ENCODE peak calls at places on chromosome 10, in ten cellular contexts. One of them, this sample, is unnamed.

GRCh38 chr10:132790934-132791829 is 5.2 kb upstream of the NKX6-2 start:
- DNase-seq in HTR-8/SVneo: no peak
- DNase-seq in Daoy: no peak
- DNase-seq in AML-193: no peak
- DNase-seq in HFFc6: no peak
- DNase-seq in SHP77 treated with DMSO at 0.1 percent for 48 hours: no peak
- DNase-seq in LoVo: no peak
- DNase-seq in fibroblast of the conjunctiva: no peak
- DNase-seq in NCI-H1417: no peak
- DNase-seq in cerebellum: no peak
- DNase-seq in this sample: no peak

GRCh38 chr10:121984463-121984862 is 4.5 kb upstream of the TACC2 start:
- DNase-seq in fibroblast of the conjunctiva: no peak
- DNase-seq in SHP77 treated with DMSO at 0.1 percent for 48 hours: no peak
- DNase-seq in AML-193: no peak
- DNase-seq in HTR-8/SVneo: no peak
- DNase-seq in NCI-H1417: no peak
- DNase-seq in HFFc6: no peak
- DNase-seq in Daoy: no peak
- DNase-seq in LoVo: no peak
- DNase-seq in cerebellum: no peak
- DNase-seq in this sample: no peak

GRCh38 chr10:65377687-65378086 is 1548.1 kb upstream of the LRRTM3 start:
- DNase-seq in NCI-H1417: no peak
- DNase-seq in fibroblast of the conjunctiva: no peak
- DNase-seq in cerebellum: no peak
- DNase-seq in Daoy: no peak
- DNase-seq in HFFc6: no peak
- DNase-seq in LoVo: no peak
- DNase-seq in SHP77 treated with DMSO at 0.1 percent for 48 hours: no peak
- DNase-seq in HTR-8/SVneo: no peak
- DNase-seq in AML-193: no peak
- DNase-seq in this sample: no peak

GRCh38 chr10:92241158-92241500 is 49.7 kb downstream of the CPEB3 start:
- DNase-seq in Daoy: no peak
- DNase-seq in LoVo: peak; percentile 13
- DNase-seq in cerebellum: peak; percentile 50
- DNase-seq in HFFc6: no peak
- DNase-seq in HTR-8/SVneo: no peak
- DNase-seq in fibroblast of the conjunctiva: no peak
- DNase-seq in SHP77 treated with DMSO at 0.1 percent for 48 hours: no peak
- DNase-seq in AML-193: no peak
- DNase-seq in NCI-H1417: peak; percentile 13
- DNase-seq in this sample: no peak

GRCh38 chr10:78777466-78778256 is 291.1 kb upstream of the ZMIZ1 start:
- DNase-seq in fibroblast of the conjunctiva: no peak
- DNase-seq in AML-193: no peak
- DNase-seq in HTR-8/SVneo: no peak
- DNase-seq in HFFc6: peak; percentile 50
- DNase-seq in LoVo: no peak
- DNase-seq in Daoy: no peak
- DNase-seq in NCI-H1417: no peak
- DNase-seq in SHP77 treated with DMSO at 0.1 percent for 48 hours: no peak
- DNase-seq in cerebellum: peak; percentile 24
- DNase-seq in this sample: no peak

GRCh38 chr10:120436431-120437142 is 20.4 kb upstream of the PLPP4 start:
- DNase-seq in cerebellum: no peak
- DNase-seq in AML-193: no peak
- DNase-seq in SHP77 treated with DMSO at 0.1 percent for 48 hours: no peak
- DNase-seq in HFFc6: peak; percentile 63
- DNase-seq in NCI-H1417: no peak
- DNase-seq in Daoy: no peak
- DNase-seq in HTR-8/SVneo: no peak
- DNase-seq in LoVo: no peak
- DNase-seq in fibroblast of the conjunctiva: no peak
- DNase-seq in this sample: no peak

GRCh38 chr10:127148066-127148932 is 48.1 kb downstream of the INSYN2A start:
- DNase-seq in HTR-8/SVneo: peak; percentile 41
- DNase-seq in LoVo: no peak
- DNase-seq in HFFc6: peak; percentile 84
- DNase-seq in NCI-H1417: no peak
- DNase-seq in SHP77 treated with DMSO at 0.1 percent for 48 hours: no peak
- DNase-seq in fibroblast of the conjunctiva: peak; percentile 55
- DNase-seq in cerebellum: no peak
- DNase-seq in AML-193: no peak
- DNase-seq in Daoy: peak; percentile 82
- DNase-seq in this sample: no peak

GRCh38 chr10:46284286-46285229 is 2.2 kb upstream of the ANTXRL start:
- DNase-seq in cerebellum: peak; percentile 68
- DNase-seq in LoVo: peak; percentile 84
- DNase-seq in HTR-8/SVneo: peak; percentile 79
- DNase-seq in NCI-H1417: peak; percentile 86
- DNase-seq in HFFc6: peak; percentile 56
- DNase-seq in Daoy: peak; percentile 89
- DNase-seq in SHP77 treated with DMSO at 0.1 percent for 48 hours: peak; percentile 13
- DNase-seq in AML-193: peak; percentile 68
- DNase-seq in fibroblast of the conjunctiva: peak; percentile 55
- DNase-seq in this sample: no peak

GRCh38 chr10:101032637-101033201 is 1.7 kb downstream of the SFXN3 start:
- DNase-seq in Daoy: peak; percentile 90
- DNase-seq in LoVo: peak; percentile 69
- DNase-seq in AML-193: peak; percentile 71
- DNase-seq in SHP77 treated with DMSO at 0.1 percent for 48 hours: no peak
- DNase-seq in NCI-H1417: no peak
- DNase-seq in HTR-8/SVneo: peak; percentile 78
- DNase-seq in cerebellum: peak; percentile 85
- DNase-seq in HFFc6: peak; percentile 86
- DNase-seq in fibroblast of the conjunctiva: no peak
- DNase-seq in this sample: peak; percentile 24

GRCh38 chr10:121262774-121263406 is 335.4 kb downstream of the FGFR2 start:
- DNase-seq in LoVo: no peak
- DNase-seq in cerebellum: no peak
- DNase-seq in AML-193: no peak
- DNase-seq in SHP77 treated with DMSO at 0.1 percent for 48 hours: no peak
- DNase-seq in HTR-8/SVneo: no peak
- DNase-seq in fibroblast of the conjunctiva: no peak
- DNase-seq in NCI-H1417: no peak
- DNase-seq in Daoy: no peak
- DNase-seq in HFFc6: no peak
- DNase-seq in this sample: no peak

GRCh38 chr10:110081914-110082313 is 74.1 kb downstream of the ADD3 start:
- DNase-seq in NCI-H1417: no peak
- DNase-seq in LoVo: peak; percentile 26
- DNase-seq in fibroblast of the conjunctiva: no peak
- DNase-seq in SHP77 treated with DMSO at 0.1 percent for 48 hours: no peak
- DNase-seq in HFFc6: peak; percentile 18
- DNase-seq in Daoy: peak; percentile 41
- DNase-seq in HTR-8/SVneo: no peak
- DNase-seq in cerebellum: no peak
- DNase-seq in AML-193: peak; percentile 10
- DNase-seq in this sample: peak; percentile 53

GRCh38 chr10:43199684-43200537 is 61.7 kb downstream of the CSGALNACT2 start:
- DNase-seq in LoVo: no peak
- DNase-seq in NCI-H1417: no peak
- DNase-seq in HFFc6: no peak
- DNase-seq in fibroblast of the conjunctiva: no peak
- DNase-seq in HTR-8/SVneo: no peak
- DNase-seq in SHP77 treated with DMSO at 0.1 percent for 48 hours: no peak
- DNase-seq in Daoy: no peak
- DNase-seq in AML-193: no peak
- DNase-seq in cerebellum: no peak
- DNase-seq in this sample: no peak

GRCh38 chr10:33107953-33108352 is 149.9 kb upstream of the ITGB1 start:
- DNase-seq in AML-193: no peak
- DNase-seq in HFFc6: no peak
- DNase-seq in NCI-H1417: no peak
- DNase-seq in Daoy: no peak
- DNase-seq in SHP77 treated with DMSO at 0.1 percent for 48 hours: no peak
- DNase-seq in LoVo: no peak
- DNase-seq in cerebellum: no peak
- DNase-seq in fibroblast of the conjunctiva: no peak
- DNase-seq in HTR-8/SVneo: no peak
- DNase-seq in this sample: no peak

GRCh38 chr10:7667262-7668141 is 736 bp upstream of the ITIH5 start:
- DNase-seq in LoVo: no peak
- DNase-seq in Daoy: no peak
- DNase-seq in AML-193: no peak
- DNase-seq in SHP77 treated with DMSO at 0.1 percent for 48 hours: no peak
- DNase-seq in cerebellum: no peak
- DNase-seq in fibroblast of the conjunctiva: no peak
- DNase-seq in NCI-H1417: no peak
- DNase-seq in HFFc6: no peak
- DNase-seq in HTR-8/SVneo: no peak
- DNase-seq in this sample: no peak

GRCh38 chr10:67923551-67923950 is 39.1 kb downstream of the SIRT1 start:
- DNase-seq in cerebellum: no peak
- DNase-seq in fibroblast of the conjunctiva: no peak
- DNase-seq in NCI-H1417: no peak
- DNase-seq in Daoy: no peak
- DNase-seq in HTR-8/SVneo: no peak
- DNase-seq in HFFc6: peak; percentile 73
- DNase-seq in AML-193: no peak
- DNase-seq in LoVo: no peak
- DNase-seq in SHP77 treated with DMSO at 0.1 percent for 48 hours: no peak
- DNase-seq in this sample: no peak

GRCh38 chr10:119250641-119251314 is 43.4 kb downstream of the GRK5 start:
- DNase-seq in fibroblast of the conjunctiva: peak; percentile 52
- DNase-seq in AML-193: no peak
- DNase-seq in LoVo: no peak
- DNase-seq in HTR-8/SVneo: no peak
- DNase-seq in cerebellum: no peak
- DNase-seq in HFFc6: peak; percentile 80
- DNase-seq in Daoy: peak; percentile 80
- DNase-seq in SHP77 treated with DMSO at 0.1 percent for 48 hours: no peak
- DNase-seq in NCI-H1417: no peak
- DNase-seq in this sample: peak; percentile 58

GRCh38 chr10:22183771-22184466 is 33.9 kb downstream of the EBLN1 start:
- DNase-seq in LoVo: no peak
- DNase-seq in HTR-8/SVneo: no peak
- DNase-seq in SHP77 treated with DMSO at 0.1 percent for 48 hours: no peak
- DNase-seq in Daoy: no peak
- DNase-seq in NCI-H1417: no peak
- DNase-seq in cerebellum: no peak
- DNase-seq in fibroblast of the conjunctiva: no peak
- DNase-seq in AML-193: no peak
- DNase-seq in HFFc6: no peak
- DNase-seq in this sample: no peak

GRCh38 chr10:9305018-9305655 is 1250.6 kb downstream of the GATA3 start:
- DNase-seq in fibroblast of the conjunctiva: no peak
- DNase-seq in SHP77 treated with DMSO at 0.1 percent for 48 hours: no peak
- DNase-seq in AML-193: no peak
- DNase-seq in HTR-8/SVneo: no peak
- DNase-seq in cerebellum: no peak
- DNase-seq in Daoy: no peak
- DNase-seq in HFFc6: peak; percentile 10
- DNase-seq in LoVo: peak; percentile 58
- DNase-seq in NCI-H1417: no peak
- DNase-seq in this sample: no peak

GRCh38 chr10:63429280-63429679 is 36.5 kb downstream of the JMJD1C start:
- DNase-seq in cerebellum: no peak
- DNase-seq in HTR-8/SVneo: no peak
- DNase-seq in SHP77 treated with DMSO at 0.1 percent for 48 hours: no peak
- DNase-seq in AML-193: no peak
- DNase-seq in NCI-H1417: no peak
- DNase-seq in LoVo: no peak
- DNase-seq in HFFc6: peak; percentile 67
- DNase-seq in Daoy: no peak
- DNase-seq in fibroblast of the conjunctiva: peak; percentile 48
- DNase-seq in this sample: no peak

GRCh38 chr10:6601224-6601805 is 21.2 kb upstream of the PRKCQ start:
- DNase-seq in SHP77 treated with DMSO at 0.1 percent for 48 hours: no peak
- DNase-seq in HTR-8/SVneo: no peak
- DNase-seq in Daoy: no peak
- DNase-seq in LoVo: no peak
- DNase-seq in HFFc6: no peak
- DNase-seq in NCI-H1417: no peak
- DNase-seq in cerebellum: no peak
- DNase-seq in AML-193: no peak
- DNase-seq in fibroblast of the conjunctiva: no peak
- DNase-seq in this sample: no peak

GRCh38 chr10:133347636-133348517 is 704 bp downstream of the PRAP1 start:
- DNase-seq in fibroblast of the conjunctiva: no peak
- DNase-seq in LoVo: peak; percentile 48
- DNase-seq in cerebellum: no peak
- DNase-seq in Daoy: no peak
- DNase-seq in AML-193: no peak
- DNase-seq in HFFc6: no peak
- DNase-seq in HTR-8/SVneo: no peak
- DNase-seq in NCI-H1417: no peak
- DNase-seq in SHP77 treated with DMSO at 0.1 percent for 48 hours: no peak
- DNase-seq in this sample: no peak

GRCh38 chr10:48194830-48195229 is 79.7 kb downstream of the FRMPD2 start:
- DNase-seq in Daoy: no peak
- DNase-seq in HTR-8/SVneo: peak; percentile 10
- DNase-seq in LoVo: peak; percentile 91
- DNase-seq in cerebellum: no peak
- DNase-seq in HFFc6: no peak
- DNase-seq in SHP77 treated with DMSO at 0.1 percent for 48 hours: no peak
- DNase-seq in AML-193: no peak
- DNase-seq in NCI-H1417: no peak
- DNase-seq in fibroblast of the conjunctiva: no peak
- DNase-seq in this sample: no peak

GRCh38 chr10:102779680-102780079 is 35.9 kb downstream of the WBP1L start:
- DNase-seq in NCI-H1417: no peak
- DNase-seq in cerebellum: no peak
- DNase-seq in fibroblast of the conjunctiva: no peak
- DNase-seq in HTR-8/SVneo: no peak
- DNase-seq in HFFc6: no peak
- DNase-seq in LoVo: no peak
- DNase-seq in Daoy: no peak
- DNase-seq in AML-193: no peak
- DNase-seq in SHP77 treated with DMSO at 0.1 percent for 48 hours: no peak
- DNase-seq in this sample: no peak

GRCh38 chr10:121975295-121976086 is 474 bp upstream of the NSMCE4A start:
- DNase-seq in SHP77 treated with DMSO at 0.1 percent for 48 hours: no peak
- DNase-seq in HTR-8/SVneo: no peak
- DNase-seq in LoVo: no peak
- DNase-seq in NCI-H1417: no peak
- DNase-seq in HFFc6: no peak
- DNase-seq in cerebellum: no peak
- DNase-seq in AML-193: no peak
- DNase-seq in fibroblast of the conjunctiva: no peak
- DNase-seq in Daoy: no peak
- DNase-seq in this sample: no peak

GRCh38 chr10:28906011-28906411 is 228.7 kb downstream of the BAMBI start:
- DNase-seq in HFFc6: no peak
- DNase-seq in NCI-H1417: no peak
- DNase-seq in cerebellum: no peak
- DNase-seq in LoVo: no peak
- DNase-seq in HTR-8/SVneo: no peak
- DNase-seq in fibroblast of the conjunctiva: no peak
- DNase-seq in AML-193: no peak
- DNase-seq in SHP77 treated with DMSO at 0.1 percent for 48 hours: no peak
- DNase-seq in Daoy: no peak
- DNase-seq in this sample: no peak

GRCh38 chr10:27661511-27662286 is 83.9 kb downstream of the MKX start:
- DNase-seq in Daoy: peak; percentile 55
- DNase-seq in SHP77 treated with DMSO at 0.1 percent for 48 hours: no peak
- DNase-seq in HFFc6: peak; percentile 32
- DNase-seq in fibroblast of the conjunctiva: no peak
- DNase-seq in NCI-H1417: no peak
- DNase-seq in HTR-8/SVneo: no peak
- DNase-seq in AML-193: no peak
- DNase-seq in LoVo: no peak
- DNase-seq in cerebellum: no peak
- DNase-seq in this sample: no peak

This sample was measured in brain pericyte.